ENCODE peak calls at places on chromosomes 13 and 19, in seven cellular contexts. K, T, X, R, Y, S and W are unnamed samples.

GRCh38 chr13:77896536-77896935 is 22.1 kb downstream of the EDNRB start:
- DNase-seq in K (no peak), T (peak; percentile 8), X (peak; percentile 14), R (no peak), Y (peak; percentile 86), S (no peak), W (peak; percentile 99)

GRCh38 chr13:113458218-113459065 is 5.2 kb upstream of the ADPRHL1 start:
- DNase-seq in K (no peak), T (peak; percentile 42), X (peak; percentile 22), R (no peak), Y (peak; percentile 18), S (no peak), W (no peak)

GRCh38 chr13:76425930-76426329 is 460.3 kb downstream of the KCTD12 start:
- DNase-seq in K (no peak), T (peak; percentile 72), X (peak; percentile 65), R (no peak), Y (peak; percentile 80), S (no peak), W (peak; percentile 93)

GRCh38 chr19:7832781-7833180 is 2.8 kb downstream of the EVI5L start:
- DNase-seq in K (no peak), T (no peak), X (no peak), R (no peak), Y (peak; percentile 21), S (no peak), W (peak; percentile 51)

GRCh38 chr19:3986260-3987041 is 1.2 kb upstream of the EEF2 start:
- DNase-seq in K (no peak), T (peak; percentile 68), X (peak; percentile 52), R (no peak), Y (peak; percentile 87), S (no peak), W (peak; percentile 88)

GRCh38 chr19:10100163-10100785 is 2.2 kb downstream of the ANGPTL6 start:
- DNase-seq in K (no peak), T (no peak), X (no peak), R (no peak), Y (no peak), S (no peak), W (no peak)

GRCh38 chr13:109547942-109548860 is 238.2 kb downstream of the IRS2 start:
- DNase-seq in K (no peak), T (no peak), X (no peak), R (no peak), Y (no peak), S (no peak), W (no peak)

GRCh38 chr13:114131581-114132418 is 623 bp downstream of the RASA3 start:
- DNase-seq in K (no peak), T (peak; percentile 59), X (peak; percentile 52), R (no peak), Y (peak; percentile 58), S (no peak), W (peak; percentile 46)

GRCh38 chr13:80939581-80939980 is 598.7 kb upstream of the SPRY2 start:
- DNase-seq in K (no peak), T (no peak), X (no peak), R (no peak), Y (no peak), S (no peak), W (no peak)

GRCh38 chr19:19465436-19466070 is 49.8 kb downstream of the TSSK6 start:
- DNase-seq in K (no peak), T (no peak), X (no peak), R (no peak), Y (no peak), S (no peak), W (no peak)

GRCh38 chr19:54959840-54960239 is 6.3 kb upstream of the NLRP2 start:
- DNase-seq in K (no peak), T (no peak), X (peak; percentile 3), R (no peak), Y (no peak), S (no peak), W (no peak)

GRCh38 chr13:29905845-29906244 is 55.4 kb upstream of the UBL3 start:
- DNase-seq in K (no peak), T (peak; percentile 68), X (peak; percentile 66), R (no peak), Y (peak; percentile 70), S (no peak), W (peak; percentile 76)

GRCh38 chr13:31053098-31053497 is 108.6 kb downstream of the HSPH1 start:
- DNase-seq in K (no peak), T (peak; percentile 59), X (peak; percentile 45), R (no peak), Y (no peak), S (peak; percentile 52), W (peak; percentile 24)

GRCh38 chr13:24148414-24149305 is 11.9 kb upstream of the SPATA13 start:
- DNase-seq in K (peak; percentile 58), T (peak; percentile 99), X (peak; percentile 98), R (no peak), Y (peak; percentile 93), S (no peak), W (peak; percentile 93)

GRCh38 chr13:102846261-102847015 is 606 bp downstream of the ERCC5 start:
- DNase-seq in K (peak; percentile 59), T (peak; percentile 41), X (peak; percentile 18), R (no peak), Y (peak; percentile 49), S (peak; percentile 81), W (peak; percentile 38)

GRCh38 chr13:39776439-39776838 is 121.0 kb downstream of the COG6 start:
- DNase-seq in K (no peak), T (peak; percentile 97), X (peak; percentile 96), R (no peak), Y (peak; percentile 69), S (no peak), W (peak; percentile 95)

GRCh38 chr13:21637296-21637695 is 33.3 kb upstream of the MICU2 start:
- DNase-seq in K (peak; percentile 86), T (peak; percentile 77), X (peak; percentile 68), R (no peak), Y (peak; percentile 14), S (no peak), W (peak; percentile 13)

GRCh38 chr13:93800342-93800741 is 573.7 kb downstream of the GPC6 start:
- DNase-seq in K (no peak), T (no peak), X (no peak), R (no peak), Y (no peak), S (no peak), W (no peak)

GRCh38 chr19:29457413-29457812 is 68.4 kb upstream of the VSTM2B start:
- DNase-seq in K (no peak), T (no peak), X (no peak), R (no peak), Y (no peak), S (no peak), W (no peak)

GRCh38 chr19:18520848-18521691 is 800 bp downstream of the ELL start:
- DNase-seq in K (peak; percentile 67), T (no peak), X (no peak), R (no peak), Y (peak; percentile 25), S (no peak), W (no peak)

GRCh38 chr13:103517768-103518102 is 451.5 kb upstream of the SLC10A2 start:
- DNase-seq in K (no peak), T (no peak), X (no peak), R (no peak), Y (no peak), S (no peak), W (no peak)

GRCh38 chr13:31765441-31765840 is 26.1 kb downstream of the RXFP2 start:
- DNase-seq in K (no peak), T (peak; percentile 93), X (peak; percentile 91), R (no peak), Y (peak; percentile 65), S (no peak), W (peak; percentile 91)

GRCh38 chr19:7942981-7943443 is 454 bp downstream of the TIMM44 start:
- DNase-seq in K (no peak), T (no peak), X (no peak), R (no peak), Y (peak; percentile 13), S (no peak), W (no peak)

GRCh38 chr13:30713133-30713532 is 22.2 kb upstream of the ALOX5AP start:
- DNase-seq in K (no peak), T (no peak), X (no peak), R (no peak), Y (no peak), S (no peak), W (no peak)

GRCh38 chr13:29901714-29902631 is 51.6 kb upstream of the UBL3 start:
- DNase-seq in K (no peak), T (peak; percentile 98), X (peak; percentile 98), R (no peak), Y (peak; percentile 98), S (no peak), W (peak; percentile 96)

GRCh38 chr13:44726214-44726613 is 150.1 kb upstream of the TSC22D1 start:
- DNase-seq in K (no peak), T (peak; percentile 55), X (peak; percentile 49), R (no peak), Y (peak; percentile 97), S (no peak), W (peak; percentile 96)

GRCh38 chr13:102536196-102536595 is 60.6 kb upstream of the TPP2 start:
- DNase-seq in K (no peak), T (no peak), X (no peak), R (no peak), Y (no peak), S (no peak), W (no peak)

GRCh38 chr13:77521194-77521593 is 14.3 kb upstream of the SCEL start:
- DNase-seq in K (no peak), T (peak; percentile 59), X (peak; percentile 38), R (no peak), Y (no peak), S (no peak), W (peak; percentile 24)

GRCh38 chr19:35030257-35031071 is at the start of gene SCN1B:
- DNase-seq in K (peak; percentile 74), T (peak; percentile 70), X (peak; percentile 33), R (no peak), Y (peak; percentile 85), S (no peak), W (peak; percentile 65)

GRCh38 chr13:37679043-37679442 is 80.5 kb upstream of the POSTN start:
- DNase-seq in K (no peak), T (no peak), X (no peak), R (no peak), Y (no peak), S (no peak), W (no peak)
- TF ChIP-seq CTCF in K (no peak), T (peak; percentile 12), X (peak; percentile 24), R (no peak), Y (peak; percentile 22), S (no peak), W (peak; percentile 40)

GRCh38 chr19:56547535-56547934 is 8.8 kb downstream of the ZFP28 start:
- DNase-seq in K (no peak), T (no peak), X (no peak), R (no peak), Y (no peak), S (no peak), W (no peak)
- TF ChIP-seq CTCF in K (no peak), T (no peak), X (no peak), R (no peak), Y (no peak), S (no peak), W (peak; percentile 28)

GRCh38 chr13:74741732-74742131 is 607.5 kb upstream of the KLF12 start:
- DNase-seq in K (no peak), T (no peak), X (no peak), R (no peak), Y (no peak), S (no peak), W (no peak)
- TF ChIP-seq CTCF in K (no peak), T (no peak), X (no peak), R (no peak), Y (no peak), S (no peak), W (no peak)

DNA sequence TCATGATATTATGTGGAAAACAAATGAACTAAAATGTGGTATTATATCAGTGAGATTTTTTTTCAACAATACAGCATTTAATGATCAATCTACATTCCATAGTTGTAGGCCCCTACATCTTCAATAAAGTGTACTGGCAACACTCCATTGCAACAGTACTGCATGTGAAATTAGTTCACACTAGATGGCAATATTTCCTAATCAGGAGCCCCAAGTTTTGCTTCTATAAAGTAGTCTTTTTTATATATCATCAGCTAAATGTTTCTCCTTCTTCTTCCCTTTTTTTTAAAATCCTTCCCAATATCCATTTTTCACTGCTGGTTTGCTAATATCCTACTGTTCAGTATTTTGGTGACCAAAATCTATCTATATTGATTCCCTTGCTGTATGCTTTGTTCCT is 528.3 kb upstream of the ATXN8OS start:
- DNase-seq in K (no peak), T (no peak), X (no peak), R (no peak), Y (no peak), S (no peak), W (no peak)
- TF ChIP-seq CTCF in K (peak; percentile 16), T (no peak), X (no peak), R (no peak), Y (no peak), S (no peak), W (no peak)